ENCODE peak calls at places on chromosomes 4 and X, in eight cellular contexts. One of them, this sample, is unnamed.

GRCh38 chrX:16662402-16662801 is 12.4 kb downstream of the S100G start:
- DNase-seq in NCI-H1436: no peak
- DNase-seq in myocyte: no peak
- DNase-seq in T-helper 17 cell: no peak
- DNase-seq in NCI-H1105 treated with DMSO at 0.1 percent for 48 hours: no peak
- DNase-seq in fibroblast of lung: no peak
- DNase-seq in transverse colon: no peak
- DNase-seq in effector memory CD8-positive, alpha-beta T cell: no peak
- DNase-seq in this sample: no peak

GRCh38 chr4:47462799-47463234 is 685 bp downstream of the COMMD8 start:
- DNase-seq in NCI-H1105 treated with DMSO at 0.1 percent for 48 hours: no peak
- DNase-seq in effector memory CD8-positive, alpha-beta T cell: no peak
- DNase-seq in fibroblast of lung: peak
- DNase-seq in NCI-H1436: no peak
- DNase-seq in T-helper 17 cell: no peak
- DNase-seq in transverse colon: no peak
- DNase-seq in myocyte: no peak
- DNase-seq in this sample: no peak

GRCh38 chrX:12894074-12894691 is 12.2 kb upstream of the TLR8 start:
- DNase-seq in transverse colon: peak
- DNase-seq in NCI-H1436: no peak
- DNase-seq in T-helper 17 cell: peak
- DNase-seq in NCI-H1105 treated with DMSO at 0.1 percent for 48 hours: peak
- DNase-seq in effector memory CD8-positive, alpha-beta T cell: peak
- DNase-seq in myocyte: no peak
- DNase-seq in fibroblast of lung: no peak
- DNase-seq in this sample: no peak

GRCh38 chr4:125520258-125520990 is 205.7 kb downstream of the FAT4 start:
- DNase-seq in NCI-H1436: no peak
- DNase-seq in NCI-H1105 treated with DMSO at 0.1 percent for 48 hours: no peak
- DNase-seq in fibroblast of lung: peak
- DNase-seq in T-helper 17 cell: no peak
- DNase-seq in myocyte: peak
- DNase-seq in effector memory CD8-positive, alpha-beta T cell: no peak
- DNase-seq in transverse colon: no peak
- DNase-seq in this sample: no peak

GRCh38 chr4:8356856-8357255 is 83.7 kb downstream of the ACOX3 start:
- DNase-seq in T-helper 17 cell: no peak
- DNase-seq in myocyte: no peak
- DNase-seq in NCI-H1436: no peak
- DNase-seq in effector memory CD8-positive, alpha-beta T cell: no peak
- DNase-seq in transverse colon: no peak
- DNase-seq in fibroblast of lung: no peak
- DNase-seq in NCI-H1105 treated with DMSO at 0.1 percent for 48 hours: no peak
- DNase-seq in this sample: no peak

GRCh38 chr4:112885897-112886296 is 163.6 kb upstream of the ANK2 start:
- DNase-seq in myocyte: no peak
- DNase-seq in fibroblast of lung: no peak
- DNase-seq in effector memory CD8-positive, alpha-beta T cell: no peak
- DNase-seq in NCI-H1105 treated with DMSO at 0.1 percent for 48 hours: no peak
- DNase-seq in T-helper 17 cell: no peak
- DNase-seq in NCI-H1436: no peak
- DNase-seq in transverse colon: no peak
- DNase-seq in this sample: no peak

GRCh38 chr4:37604464-37604863 is 81.7 kb downstream of the RELL1 start:
- DNase-seq in effector memory CD8-positive, alpha-beta T cell: no peak
- DNase-seq in myocyte: peak
- DNase-seq in T-helper 17 cell: no peak
- DNase-seq in NCI-H1105 treated with DMSO at 0.1 percent for 48 hours: no peak
- DNase-seq in fibroblast of lung: peak
- DNase-seq in NCI-H1436: no peak
- DNase-seq in transverse colon: no peak
- DNase-seq in this sample: no peak

GRCh38 chr4:172978848-172979247 is 189.8 kb upstream of the GALNT7 start:
- DNase-seq in myocyte: no peak
- DNase-seq in fibroblast of lung: no peak
- DNase-seq in T-helper 17 cell: no peak
- DNase-seq in NCI-H1436: no peak
- DNase-seq in NCI-H1105 treated with DMSO at 0.1 percent for 48 hours: peak
- DNase-seq in effector memory CD8-positive, alpha-beta T cell: no peak
- DNase-seq in transverse colon: no peak
- DNase-seq in this sample: no peak

GRCh38 chr4:141238196-141238595 is 17.5 kb downstream of the ZNF330 start:
- DNase-seq in fibroblast of lung: peak
- DNase-seq in NCI-H1105 treated with DMSO at 0.1 percent for 48 hours: no peak
- DNase-seq in NCI-H1436: no peak
- DNase-seq in T-helper 17 cell: no peak
- DNase-seq in transverse colon: no peak
- DNase-seq in effector memory CD8-positive, alpha-beta T cell: no peak
- DNase-seq in myocyte: no peak
- DNase-seq in this sample: no peak

GRCh38 chr4:76665139-76665538 is 230.1 kb downstream of the SHROOM3 start:
- DNase-seq in transverse colon: peak
- DNase-seq in NCI-H1436: no peak
- DNase-seq in T-helper 17 cell: no peak
- DNase-seq in NCI-H1105 treated with DMSO at 0.1 percent for 48 hours: no peak
- DNase-seq in effector memory CD8-positive, alpha-beta T cell: no peak
- DNase-seq in myocyte: peak
- DNase-seq in fibroblast of lung: peak
- DNase-seq in this sample: peak

GRCh38 chr4:10185518-10186227 is 69.1 kb upstream of the WDR1 start:
- DNase-seq in effector memory CD8-positive, alpha-beta T cell: no peak
- DNase-seq in T-helper 17 cell: no peak
- DNase-seq in fibroblast of lung: no peak
- DNase-seq in transverse colon: no peak
- DNase-seq in myocyte: no peak
- DNase-seq in NCI-H1105 treated with DMSO at 0.1 percent for 48 hours: no peak
- DNase-seq in NCI-H1436: no peak
- DNase-seq in this sample: no peak

GRCh38 chr4:15691346-15692140 is 9.9 kb downstream of the FAM200B start:
- DNase-seq in NCI-H1105 treated with DMSO at 0.1 percent for 48 hours: no peak
- DNase-seq in fibroblast of lung: peak
- DNase-seq in T-helper 17 cell: no peak
- DNase-seq in NCI-H1436: no peak
- DNase-seq in effector memory CD8-positive, alpha-beta T cell: no peak
- DNase-seq in myocyte: peak
- DNase-seq in transverse colon: no peak
- DNase-seq in this sample: no peak

GRCh38 chr4:78293841-78294301 is 236.7 kb downstream of the FRAS1 start:
- DNase-seq in effector memory CD8-positive, alpha-beta T cell: no peak
- DNase-seq in myocyte: peak
- DNase-seq in NCI-H1105 treated with DMSO at 0.1 percent for 48 hours: no peak
- DNase-seq in transverse colon: no peak
- DNase-seq in NCI-H1436: no peak
- DNase-seq in T-helper 17 cell: no peak
- DNase-seq in fibroblast of lung: peak
- DNase-seq in this sample: no peak

GRCh38 chr4:152780267-152780811 is 585 bp downstream of the ARFIP1 start:
- DNase-seq in transverse colon: no peak
- DNase-seq in NCI-H1436: no peak
- DNase-seq in T-helper 17 cell: no peak
- DNase-seq in myocyte: peak
- DNase-seq in NCI-H1105 treated with DMSO at 0.1 percent for 48 hours: no peak
- DNase-seq in effector memory CD8-positive, alpha-beta T cell: no peak
- DNase-seq in fibroblast of lung: peak
- DNase-seq in this sample: no peak

GRCh38 chrX:9339603-9340569 is 125.0 kb upstream of the TBL1X start:
- DNase-seq in NCI-H1436: no peak
- DNase-seq in fibroblast of lung: no peak
- DNase-seq in myocyte: peak
- DNase-seq in effector memory CD8-positive, alpha-beta T cell: peak
- DNase-seq in T-helper 17 cell: no peak
- DNase-seq in NCI-H1105 treated with DMSO at 0.1 percent for 48 hours: no peak
- DNase-seq in transverse colon: peak
- DNase-seq in this sample: no peak

GRCh38 chr4:73801692-73802091 is 34.8 kb upstream of the CXCL6 start:
- DNase-seq in NCI-H1105 treated with DMSO at 0.1 percent for 48 hours: no peak
- DNase-seq in effector memory CD8-positive, alpha-beta T cell: no peak
- DNase-seq in myocyte: no peak
- DNase-seq in transverse colon: no peak
- DNase-seq in NCI-H1436: no peak
- DNase-seq in T-helper 17 cell: no peak
- DNase-seq in fibroblast of lung: no peak
- DNase-seq in this sample: no peak

GRCh38 chrX:107936434-107936730 is 45.8 kb downstream of the TEX13B start:
- DNase-seq in transverse colon: no peak
- DNase-seq in NCI-H1105 treated with DMSO at 0.1 percent for 48 hours: no peak
- DNase-seq in fibroblast of lung: no peak
- DNase-seq in myocyte: no peak
- DNase-seq in T-helper 17 cell: no peak
- DNase-seq in NCI-H1436: no peak
- DNase-seq in effector memory CD8-positive, alpha-beta T cell: no peak
- DNase-seq in this sample: no peak

GRCh38 chrX:74015379-74016019 is 288.5 kb upstream of the ZCCHC13 start:
- DNase-seq in transverse colon: peak
- DNase-seq in effector memory CD8-positive, alpha-beta T cell: peak
- DNase-seq in fibroblast of lung: peak
- DNase-seq in myocyte: peak
- DNase-seq in NCI-H1436: peak
- DNase-seq in NCI-H1105 treated with DMSO at 0.1 percent for 48 hours: peak
- DNase-seq in T-helper 17 cell: peak
- DNase-seq in this sample: peak

GRCh38 chr4:128782875-128783614 is 26.5 kb upstream of the JADE1 start:
- DNase-seq in myocyte: no peak
- DNase-seq in effector memory CD8-positive, alpha-beta T cell: no peak
- DNase-seq in NCI-H1436: no peak
- DNase-seq in NCI-H1105 treated with DMSO at 0.1 percent for 48 hours: no peak
- DNase-seq in transverse colon: no peak
- DNase-seq in T-helper 17 cell: no peak
- DNase-seq in fibroblast of lung: peak
- DNase-seq in this sample: no peak

GRCh38 chr4:109462297-109462696 is 28.7 kb downstream of the SEC24B start:
- DNase-seq in T-helper 17 cell: no peak
- DNase-seq in NCI-H1436: no peak
- DNase-seq in NCI-H1105 treated with DMSO at 0.1 percent for 48 hours: no peak
- DNase-seq in myocyte: no peak
- DNase-seq in transverse colon: no peak
- DNase-seq in effector memory CD8-positive, alpha-beta T cell: no peak
- DNase-seq in fibroblast of lung: peak
- DNase-seq in this sample: no peak

GRCh38 chr4:167274346-167274745 is 40.1 kb upstream of the SPOCK3 start:
- DNase-seq in fibroblast of lung: peak
- DNase-seq in T-helper 17 cell: no peak
- DNase-seq in NCI-H1436: no peak
- DNase-seq in effector memory CD8-positive, alpha-beta T cell: no peak
- DNase-seq in transverse colon: no peak
- DNase-seq in NCI-H1105 treated with DMSO at 0.1 percent for 48 hours: no peak
- DNase-seq in myocyte: no peak
- DNase-seq in this sample: no peak

GRCh38 chr4:15996773-15997172 is 33.8 kb upstream of the FGFBP2 start:
- DNase-seq in T-helper 17 cell: no peak
- DNase-seq in NCI-H1105 treated with DMSO at 0.1 percent for 48 hours: no peak
- DNase-seq in NCI-H1436: no peak
- DNase-seq in fibroblast of lung: no peak
- DNase-seq in effector memory CD8-positive, alpha-beta T cell: no peak
- DNase-seq in myocyte: peak
- DNase-seq in transverse colon: no peak
- DNase-seq in this sample: no peak

GRCh38 chr4:158080354-158080753 is 92.5 kb downstream of the GASK1B start:
- DNase-seq in T-helper 17 cell: no peak
- DNase-seq in transverse colon: no peak
- DNase-seq in NCI-H1436: no peak
- DNase-seq in fibroblast of lung: peak
- DNase-seq in effector memory CD8-positive, alpha-beta T cell: no peak
- DNase-seq in NCI-H1105 treated with DMSO at 0.1 percent for 48 hours: no peak
- DNase-seq in myocyte: no peak
- DNase-seq in this sample: no peak

This sample was measured in mucosa of gallbladder.